ENCODE peak calls at places on chromosomes 5 and 9, in nine cellular contexts. Z, Q, E, L, W, Y, K, N and U are unnamed samples.

GRCh38 chr5:72956324-72957140 is 691 bp downstream of the FCHO2 start:
- DNase-seq in N (peak; percentile 78), K (peak; percentile 68), L (peak; percentile 75), E (peak; percentile 38), Y (peak; percentile 57), W (peak; percentile 70), Z (peak; percentile 39), Q (peak; percentile 34), U (peak; percentile 47)

GRCh38 chr9:114287763-114288232 is 35.1 kb upstream of the ORM1 start:
- DNase-seq in W (no peak), Q (no peak), L (no peak), E (no peak), Y (no peak), N (peak; percentile 21), K (peak; percentile 24), Z (no peak), U (no peak)

GRCh38 chr5:141349917-141350619 is at the start of gene PCDHGB1:
- DNase-seq in W (peak; percentile 30), Z (peak; percentile 9), Y (peak; percentile 39), E (peak; percentile 21), K (no peak), N (no peak), Q (peak; percentile 86), L (peak; percentile 53), U (peak; percentile 43)

GRCh38 chr9:110125207-110125751 is 82.7 kb downstream of the C9orf152 start:
- DNase-seq in Y (peak; percentile 93), W (peak; percentile 93), Z (peak; percentile 94), L (peak; percentile 92), Q (peak; percentile 81), K (peak; percentile 91), E (peak; percentile 65), N (peak; percentile 74), U (peak; percentile 91)

GRCh38 chr9:17536027-17536426 is 42.8 kb upstream of the SH3GL2 start:
- DNase-seq in Q (no peak), L (no peak), Z (no peak), N (no peak), Y (peak; percentile 68), E (no peak), W (no peak), K (no peak), U (no peak)

GRCh38 chr5:64872044-64872443 is 103.3 kb downstream of the CWC27 start:
- DNase-seq in Z (no peak), W (no peak), Q (no peak), Y (peak; percentile 24), L (no peak), E (no peak), N (no peak), K (no peak), U (no peak)

GRCh38 chr5:96743805-96744559 is 63.8 kb downstream of the ERAP1 start:
- DNase-seq in K (no peak), Y (no peak), L (no peak), E (no peak), N (no peak), W (no peak), Z (no peak), Q (no peak), U (no peak)

GRCh38 chr9:130501645-130502044 is 56.9 kb downstream of the ASS1 start:
- DNase-seq in Z (no peak), N (no peak), Y (no peak), E (no peak), Q (no peak), W (no peak), K (no peak), L (no peak), U (no peak)

GRCh38 chr9:130236436-130236985 is 29.0 kb upstream of the HMCN2 start:
- DNase-seq in Q (no peak), L (no peak), Z (no peak), Y (no peak), K (no peak), E (no peak), N (no peak), W (no peak), U (no peak)

GRCh38 chr5:60700347-60700815 is 415 bp upstream of the DEPDC1B start:
- DNase-seq in N (no peak), L (peak; percentile 16), Z (no peak), E (no peak), Y (no peak), W (no peak), K (no peak), Q (no peak), U (peak; percentile 10)

GRCh38 chr9:2857564-2858198 is 13.8 kb upstream of the PUM3 start:
- DNase-seq in K (no peak), Z (peak; percentile 65), Y (peak; percentile 54), Q (peak; percentile 72), E (peak; percentile 80), L (peak; percentile 66), N (no peak), W (peak; percentile 84), U (peak; percentile 77)

GRCh38 chr9:20985851-20986600 is 45.4 kb downstream of the HACD4 start:
- DNase-seq in N (no peak), Q (no peak), L (no peak), E (no peak), W (no peak), Z (no peak), K (no peak), Y (no peak), U (no peak)

GRCh38 chr9:90611568-90611967 is 31.1 kb downstream of the DIRAS2 start:
- DNase-seq in Z (no peak), W (no peak), Y (no peak), K (no peak), Q (no peak), E (no peak), N (no peak), L (no peak), U (no peak)

DNA sequence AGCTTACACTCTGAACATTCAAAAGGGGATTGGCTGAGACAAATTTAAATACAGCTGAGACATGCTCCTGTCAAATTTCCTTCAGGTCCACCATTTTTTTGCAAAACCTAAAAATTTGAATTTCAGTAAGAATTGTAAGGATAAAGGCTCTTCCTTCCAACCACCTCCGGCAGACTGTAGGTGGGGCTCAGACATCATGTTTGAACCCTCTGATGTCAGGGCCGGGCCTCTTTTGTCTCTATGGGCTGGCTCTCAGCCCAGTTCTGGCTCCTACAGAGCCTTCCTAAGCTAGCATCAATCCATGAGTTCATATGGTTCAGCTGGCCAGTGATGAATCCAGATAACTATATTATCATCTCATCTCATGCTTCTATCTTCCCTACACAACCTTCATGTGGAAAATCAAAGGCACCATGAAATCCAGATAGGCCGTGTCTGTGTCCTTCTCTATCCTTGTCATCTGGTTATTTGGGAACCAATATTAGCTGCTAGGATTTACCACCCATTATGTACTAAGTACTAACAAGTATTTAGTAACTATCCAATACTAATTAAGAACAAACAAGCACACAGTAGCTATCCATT is 44.2 kb downstream of the NIPSNAP3B start:
- DNase-seq in W (no peak), Y (peak; percentile 19), Q (peak; percentile 57), N (no peak), Z (no peak), K (no peak), E (no peak), L (peak; percentile 52), U (peak; percentile 55)
- TF ChIP-seq CTCF in W (peak; percentile 33), Y (peak; percentile 4), Q (peak; percentile 23), N (no peak), Z (peak; percentile 45), K (no peak), E (peak; percentile 31), L (peak; percentile 42), U (no peak)

DNA sequence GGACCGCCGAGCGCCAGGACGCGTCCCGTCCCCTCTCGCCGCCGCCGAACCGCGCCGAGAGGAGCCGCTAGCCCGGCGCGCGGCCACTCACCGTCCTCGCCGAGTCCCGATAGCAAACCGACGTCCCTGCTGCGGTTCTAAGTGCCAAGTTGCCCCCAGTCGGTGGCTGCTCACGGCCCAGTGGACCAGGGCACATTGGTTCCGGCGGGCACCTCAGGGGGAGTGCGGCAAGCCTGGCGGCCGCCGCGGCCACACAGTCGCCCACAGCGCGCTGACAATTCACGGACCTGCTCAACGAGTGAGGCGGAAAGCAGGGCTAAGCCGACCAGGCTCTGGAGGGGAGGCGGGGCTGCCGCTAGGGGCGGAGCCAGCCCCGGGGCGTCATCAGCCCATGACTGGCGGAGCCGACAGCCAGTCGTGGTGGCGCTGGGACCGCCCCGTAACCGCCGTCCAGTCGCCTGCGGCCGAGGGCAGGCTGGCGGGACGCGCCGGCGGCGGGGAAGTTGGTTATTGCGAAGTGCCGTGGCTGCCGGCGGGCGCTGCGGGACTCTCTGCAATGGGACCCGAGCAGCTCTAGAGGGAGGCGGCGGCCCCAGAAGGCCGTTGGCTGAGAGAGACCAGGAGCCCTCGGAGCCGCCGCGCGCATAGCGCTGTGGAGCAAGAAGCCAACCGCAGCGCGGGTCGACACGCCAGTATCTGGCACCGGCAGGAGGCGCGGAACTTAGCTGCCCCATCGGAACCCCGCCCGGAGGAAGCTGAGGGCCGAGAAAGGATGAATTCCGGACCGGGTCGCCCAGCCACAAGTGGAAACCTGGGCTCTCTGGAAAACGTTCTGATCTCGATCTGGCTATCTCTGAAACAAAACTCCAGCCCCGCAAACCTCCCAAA is at the start of gene MARCHF3:
- DNase-seq in L (peak; percentile 96), K (peak; percentile 97), Z (peak; percentile 92), E (peak; percentile 90), W (peak; percentile 97), Y (peak; percentile 96), N (peak; percentile 98), Q (peak; percentile 97), U (peak; percentile 96)
- TF ChIP-seq CTCF in L (peak; percentile 39), K (no peak), Z (peak; percentile 53), E (peak; percentile 47), W (peak; percentile 29), Y (no peak), N (peak; percentile 30), Q (no peak), U (peak; percentile 35)

GRCh38 chr9:137179761-137180160 is 7.9 kb upstream of the TMEM210 start:
- DNase-seq in Y (no peak), Q (no peak), L (no peak), E (no peak), W (no peak), N (no peak), Z (no peak), K (no peak), U (no peak)

GRCh38 chr9:137178201-137178938 is 6.5 kb upstream of the TMEM210 start:
- DNase-seq in Y (no peak), L (no peak), K (no peak), Z (no peak), Q (no peak), E (no peak), W (no peak), N (no peak), U (no peak)

GRCh38 chr9:137181680-137182079 is 6.7 kb downstream of the ANAPC2 start:
- DNase-seq in K (no peak), N (no peak), Z (no peak), Y (no peak), E (no peak), Q (no peak), L (no peak), W (no peak), U (no peak)

GRCh38 chr9:137178939-137179630 is 7.2 kb upstream of the TMEM210 start:
- DNase-seq in N (no peak), Y (no peak), Q (no peak), W (no peak), L (no peak), E (no peak), K (no peak), Z (no peak), U (no peak)

GRCh38 chr9:137180491-137180890 is 7.9 kb downstream of the ANAPC2 start:
- DNase-seq in K (no peak), Q (no peak), Y (no peak), Z (no peak), L (no peak), E (no peak), N (no peak), W (no peak), U (no peak)
- TF ChIP-seq CTCF in K (no peak), Q (no peak), Y (no peak), Z (no peak), L (no peak), E (no peak), N (no peak), W (no peak), U (no peak)

GRCh38 chr5:174448041-174448440 is 276.3 kb upstream of the MSX2 start:
- DNase-seq in N (no peak), W (no peak), Z (no peak), Y (no peak), L (no peak), Q (no peak), E (no peak), K (no peak), U (no peak)
- TF ChIP-seq CTCF in N (no peak), W (no peak), Z (no peak), Y (no peak), L (no peak), Q (no peak), E (no peak), K (no peak), U (no peak)